ENCODE peak calls at places on chromosomes 2 and 18, in seven cellular contexts. L, K, Q, F, C, D and P are unnamed samples. For H3K4me1, the result is how much of the 10 kb centered on the place peaks cover.

GRCh38 chr2:119637371-119637770 is 41.6 kb upstream of the TMEM177 start:
- DNase-seq in C (no peak), F (no peak), K (no peak), L (no peak), D (no peak), Q (no peak), P (no peak)

GRCh38 chr2:41222593-41222992 is 770.7 kb upstream of the SLC8A1 start:
- DNase-seq in C (no peak), Q (peak), F (no peak), L (no peak), D (no peak), K (no peak), P (no peak)

GRCh38 chr18:46260016-46260878 is 156.1 kb downstream of the HAUS1 start:
- DNase-seq in Q (no peak), F (peak), D (no peak), C (no peak), L (peak), K (no peak), P (no peak)

GRCh38 chr18:47736376-47737140 is 193.9 kb downstream of the SMAD2 start:
- DNase-seq in C (no peak), F (no peak), K (no peak), L (no peak), D (no peak), Q (no peak), P (no peak)

GRCh38 chr2:95074663-95075439 is 46.8 kb downstream of the MRPS5 start:
- DNase-seq in D (peak), Q (no peak), F (no peak), C (no peak), K (no peak), L (no peak), P (no peak)

GRCh38 chr2:8502316-8502715 is 179.5 kb upstream of the ID2 start:
- DNase-seq in D (no peak), L (no peak), F (no peak), Q (no peak), K (no peak), C (no peak), P (no peak)

GRCh38 chr18:49048361-49048760 is 97.6 kb upstream of the SMAD7 start:
- DNase-seq in C (no peak), K (no peak), D (no peak), F (peak), L (peak), Q (no peak), P (no peak)

GRCh38 chr18:34292594-34292993 is 67.9 kb upstream of the NOL4 start:
- DNase-seq in D (no peak), C (no peak), F (no peak), K (no peak), L (no peak), Q (no peak), P (no peak)

GRCh38 chr2:45119038-45119437 is 109.8 kb upstream of the SIX2 start:
- DNase-seq in L (peak), Q (no peak), C (no peak), F (peak), K (no peak), D (no peak), P (no peak)

GRCh38 chr18:58580623-58581022 is 48.3 kb downstream of the ALPK2 start:
- DNase-seq in C (no peak), K (no peak), D (no peak), Q (peak), L (peak), F (peak), P (no peak)

GRCh38 chr18:23563377-23564043 is 22.8 kb downstream of the NPC1 start:
- DNase-seq in F (peak), D (peak), K (no peak), L (peak), Q (no peak), C (no peak), P (no peak)

GRCh38 chr2:85925216-85925671 is 36.5 kb upstream of the ST3GAL5 start:
- DNase-seq in L (no peak), F (no peak), D (no peak), Q (no peak), C (no peak), K (no peak), P (no peak)

GRCh38 chr2:39380525-39381150 is 56.4 kb downstream of the MAP4K3 start:
- DNase-seq in K (no peak), C (no peak), F (peak), L (peak), Q (no peak), D (no peak), P (no peak)

GRCh38 chr2:39378968-39379367 is 58.1 kb downstream of the MAP4K3 start:
- DNase-seq in K (no peak), Q (no peak), C (no peak), F (peak), L (peak), D (no peak), P (no peak)

GRCh38 chr2:39379643-39380524 is 57.2 kb downstream of the MAP4K3 start:
- DNase-seq in F (peak), D (peak), K (no peak), C (peak), Q (peak), L (peak), P (peak)

GRCh38 chr2:39375917-39376316 is 61.2 kb downstream of the MAP4K3 start:
- DNase-seq in L (no peak), F (no peak), C (no peak), K (no peak), D (no peak), Q (no peak), P (no peak)

DNA sequence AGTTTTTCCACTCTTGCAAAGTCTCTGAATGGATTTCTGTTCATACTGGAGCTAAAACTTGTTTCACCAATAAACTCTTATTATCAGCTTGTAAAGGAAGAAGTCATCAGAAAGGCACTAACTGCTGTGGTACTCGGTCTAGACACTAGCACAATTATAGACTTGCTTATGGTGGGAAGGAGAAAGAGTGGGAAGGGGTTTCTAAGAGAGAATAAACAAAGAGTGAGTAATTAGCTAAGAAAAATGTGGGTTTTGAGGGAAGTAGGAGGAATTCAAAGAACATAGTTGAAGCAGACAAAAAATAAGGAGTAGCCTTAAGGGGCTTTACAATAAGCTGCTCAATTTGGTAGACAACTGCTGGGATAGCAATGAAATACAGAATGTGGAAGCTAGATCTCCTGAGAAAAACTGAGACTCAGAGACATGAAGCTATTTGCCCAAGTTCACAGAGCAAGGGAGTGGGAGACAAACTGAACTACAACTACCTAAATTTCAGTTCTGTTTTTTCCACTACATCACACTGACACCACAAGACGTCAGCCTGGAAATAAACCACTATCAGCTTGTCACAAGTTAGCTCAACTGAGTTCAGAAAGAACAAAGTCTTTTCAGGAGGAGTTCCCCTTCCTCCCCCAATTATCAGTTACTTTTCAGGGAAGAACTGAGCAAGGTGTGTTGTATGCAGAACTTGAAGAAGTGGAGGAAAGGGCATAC is 59.7 kb downstream of the MAP4K3 start:
- DNase-seq in L (peak), F (no peak), K (no peak), D (peak), C (no peak), Q (no peak), P (peak)
- H3K4me1 ChIP-seq in L (under half), F (under half), K (under half), D (under half), C (under half), Q (under half), P (under half)

GRCh38 chr18:79964330-79965118 is at the start of gene HSBP1L1:
- DNase-seq in K (no peak), D (peak), L (no peak), F (peak), Q (peak), C (no peak), P (peak)

GRCh38 chr18:79962835-79963657 is 1.4 kb upstream of the HSBP1L1 start:
- DNase-seq in K (no peak), D (peak), F (no peak), L (no peak), Q (peak), C (no peak), P (no peak)

GRCh38 chr18:79962311-79962710 is 2.1 kb upstream of the HSBP1L1 start:
- DNase-seq in L (peak), D (no peak), C (no peak), K (no peak), F (peak), Q (no peak), P (no peak)

GRCh38 chr18:79963658-79964329 is 649 bp upstream of the HSBP1L1 start:
- DNase-seq in F (no peak), C (no peak), Q (no peak), L (no peak), D (no peak), K (no peak), P (no peak)

DNA sequence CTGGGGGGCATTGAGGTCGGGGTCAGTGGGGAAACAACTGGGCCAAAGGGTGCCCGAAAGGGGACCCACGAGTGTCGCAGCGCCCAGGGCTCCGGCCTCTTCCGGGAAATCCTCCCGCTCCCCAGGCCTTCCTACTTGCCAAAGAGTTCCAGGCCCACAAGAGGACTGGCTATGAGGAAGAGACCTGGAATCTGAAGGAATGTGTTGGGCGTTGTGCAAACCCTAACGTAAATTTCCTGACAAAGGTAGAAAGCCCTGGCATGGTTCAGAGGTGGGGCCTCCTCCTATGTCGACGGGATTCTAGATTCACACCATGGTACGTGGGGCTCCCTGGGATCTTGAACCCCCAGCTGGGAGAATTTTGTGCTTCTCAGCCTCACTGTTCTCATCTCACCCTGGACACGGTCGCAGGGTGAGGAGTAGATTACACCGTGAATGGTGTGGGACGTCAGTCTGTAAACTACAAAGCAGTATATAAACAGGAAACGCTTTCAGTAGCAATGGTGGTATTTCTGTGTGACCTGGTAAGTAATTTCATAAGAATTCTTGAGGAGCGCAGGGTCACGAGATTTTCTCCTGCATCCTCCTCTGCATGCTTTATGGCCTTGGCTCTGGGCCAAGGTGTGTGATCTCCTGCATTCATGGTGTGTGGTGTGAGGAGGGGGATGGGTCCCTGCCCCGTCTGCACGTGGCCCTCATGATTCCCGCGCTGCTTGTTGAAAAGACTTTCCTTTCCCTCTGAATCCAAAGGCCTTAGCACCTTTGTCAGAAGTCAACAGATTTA is 868 bp downstream of the HSBP1L1 start:
- DNase-seq in L (peak), K (no peak), F (peak), D (peak), Q (no peak), C (no peak), P (no peak)
- H3K27ac ChIP-seq in L (peak), K (peak), F (peak), D (peak), Q (no peak), C (no peak), P (no peak)

DNA sequence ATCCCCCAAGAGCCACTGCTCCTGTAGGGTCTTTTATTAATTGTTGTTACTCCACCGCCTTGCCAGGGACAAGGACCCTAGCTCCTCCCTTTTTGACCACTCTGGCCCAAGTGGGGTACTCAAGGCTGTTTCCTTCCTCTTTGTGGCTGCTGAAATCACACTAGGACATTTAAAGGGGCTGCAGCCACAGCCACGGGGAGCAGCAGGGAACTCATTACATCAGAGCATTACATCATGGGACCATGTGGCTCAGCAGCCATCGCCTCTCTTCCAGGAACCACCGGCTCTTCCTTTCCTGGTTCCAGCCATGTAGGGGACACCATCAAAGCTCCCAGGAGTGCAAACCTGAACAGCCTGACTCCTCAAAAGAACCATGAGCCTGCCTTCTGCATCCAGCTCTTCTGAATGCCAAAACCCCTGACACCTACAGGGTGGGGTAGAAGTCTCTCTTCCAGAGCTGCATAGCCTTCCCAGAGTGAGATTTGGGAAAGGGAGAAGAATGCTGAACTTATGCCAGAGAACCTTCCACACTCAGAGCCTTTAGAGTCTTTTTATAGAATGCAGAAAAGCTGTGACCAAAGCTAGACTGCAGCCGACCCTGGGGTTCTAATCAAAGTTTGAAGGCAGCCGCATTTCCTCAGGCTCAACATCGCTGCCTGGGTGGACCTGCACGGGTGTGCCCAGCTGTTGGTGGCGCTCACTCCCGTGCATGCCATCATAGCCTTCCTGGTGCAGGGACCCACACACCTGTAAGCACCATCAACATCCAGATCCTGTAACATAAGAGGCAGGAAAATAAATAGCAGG is 121.7 kb downstream of the KLHL29 start:
- DNase-seq in D (no peak), C (no peak), K (no peak), L (no peak), Q (no peak), F (no peak), P (no peak)
- H3K4me1 ChIP-seq in D (under half), C (under half), K (under half), L (under half), Q (under half), F (under half), P (under half)

GRCh38 chr2:237648016-237648381 is 20.6 kb downstream of the LRRFIP1 start:
- DNase-seq in D (no peak), K (no peak), L (no peak), Q (no peak), C (no peak), F (no peak), P (no peak)

GRCh38 chr2:237650455-237650850 is 23.1 kb downstream of the LRRFIP1 start:
- DNase-seq in L (no peak), C (no peak), Q (no peak), K (no peak), F (no peak), D (no peak), P (no peak)

GRCh38 chr2:237645261-237645660 is 17.9 kb downstream of the LRRFIP1 start:
- DNase-seq in L (no peak), Q (no peak), F (no peak), C (no peak), D (no peak), K (no peak), P (no peak)

GRCh38 chr2:237649541-237650454 is 22.4 kb downstream of the LRRFIP1 start:
- DNase-seq in Q (no peak), L (no peak), C (no peak), D (no peak), K (no peak), F (no peak), P (no peak)

DNA sequence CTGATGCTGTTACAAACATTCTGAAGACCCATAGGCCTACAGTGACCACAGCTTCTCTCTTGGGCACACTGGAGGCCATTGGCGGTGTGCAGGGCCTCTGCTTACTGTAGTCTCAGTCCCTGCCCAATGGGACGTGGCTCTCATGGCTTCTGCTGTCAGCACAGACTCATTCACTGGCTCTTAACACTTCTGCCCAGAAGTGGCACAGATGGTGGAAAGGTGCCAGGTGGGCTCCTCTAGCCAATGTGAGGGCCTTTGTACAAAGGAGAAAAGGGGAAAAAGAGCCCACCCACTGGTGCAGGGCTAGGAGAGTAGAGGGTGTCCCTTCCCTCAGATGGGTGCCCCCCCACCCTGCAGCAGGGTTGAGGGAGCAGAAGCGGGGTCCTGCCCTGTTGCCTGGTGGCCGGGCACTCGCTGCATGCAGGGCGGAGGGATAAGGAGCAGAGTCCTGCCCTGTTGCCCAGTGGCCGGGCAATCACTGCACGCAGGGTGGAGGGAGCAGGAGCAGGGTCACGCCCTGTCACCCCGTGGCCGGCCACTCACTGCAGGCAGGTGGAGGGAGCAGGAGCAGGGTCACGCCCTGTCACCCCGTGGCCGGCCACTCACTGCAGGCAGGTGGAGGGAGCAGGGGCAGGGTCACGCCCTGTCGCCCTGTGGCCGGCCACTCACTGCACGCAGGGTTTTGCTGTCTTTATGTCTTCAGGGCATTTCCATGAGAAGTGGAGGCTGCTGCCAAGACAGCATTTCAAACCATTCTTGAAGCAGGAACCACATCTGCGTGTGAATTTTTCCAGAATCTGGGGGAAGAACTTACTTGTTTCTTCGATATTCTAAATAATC is 20.0 kb downstream of the LRRFIP1 start:
- DNase-seq in K (no peak), C (no peak), Q (no peak), F (no peak), D (no peak), L (no peak), P (no peak)
- H3K27ac ChIP-seq in K (no peak), C (no peak), Q (no peak), F (no peak), D (no peak), L (no peak), P (no peak)

GRCh38 chr2:181784556-181784955 is 104.2 kb upstream of the NEUROD1 start:
- DNase-seq in D (no peak), L (peak), K (no peak), C (no peak), F (peak), Q (no peak), P (no peak)

GRCh38 chr2:181782630-181783029 is 102.3 kb upstream of the NEUROD1 start:
- DNase-seq in D (no peak), Q (no peak), C (no peak), K (no peak), L (no peak), F (no peak), P (no peak)

GRCh38 chr2:181786371-181787228 is 104.9 kb upstream of the ITPRID2 start:
- DNase-seq in Q (no peak), C (no peak), K (no peak), F (no peak), D (no peak), L (no peak), P (no peak)

GRCh38 chr2:181787310-181788048 is 104.1 kb upstream of the ITPRID2 start:
- DNase-seq in L (no peak), Q (no peak), F (no peak), D (peak), K (no peak), C (no peak), P (no peak)

GRCh38 chr2:181785677-181786344 is 105.5 kb upstream of the NEUROD1 start:
- DNase-seq in K (no peak), C (no peak), D (no peak), Q (no peak), L (peak), F (peak), P (no peak)
- H3K4me1 ChIP-seq in K (under half), C (under half), D (under half), Q (under half), L (under half), F (under half), P (under half)

GRCh38 chr2:222751238-222751637 is 79.8 kb downstream of the MOGAT1 start:
- DNase-seq in L (no peak), D (no peak), K (no peak), F (no peak), Q (no peak), C (no peak), P (no peak)

GRCh38 chr2:222750533-222750932 is 79.1 kb downstream of the MOGAT1 start:
- DNase-seq in D (no peak), K (no peak), L (no peak), C (no peak), Q (no peak), F (no peak), P (no peak)

GRCh38 chr2:222743263-222743865 is 71.9 kb downstream of the MOGAT1 start:
- DNase-seq in D (no peak), L (no peak), F (no peak), Q (no peak), C (no peak), K (no peak), P (no peak)

GRCh38 chr2:222747526-222748160 is 76.2 kb downstream of the MOGAT1 start:
- DNase-seq in C (no peak), F (no peak), D (peak), Q (peak), L (no peak), K (no peak), P (no peak)

DNA sequence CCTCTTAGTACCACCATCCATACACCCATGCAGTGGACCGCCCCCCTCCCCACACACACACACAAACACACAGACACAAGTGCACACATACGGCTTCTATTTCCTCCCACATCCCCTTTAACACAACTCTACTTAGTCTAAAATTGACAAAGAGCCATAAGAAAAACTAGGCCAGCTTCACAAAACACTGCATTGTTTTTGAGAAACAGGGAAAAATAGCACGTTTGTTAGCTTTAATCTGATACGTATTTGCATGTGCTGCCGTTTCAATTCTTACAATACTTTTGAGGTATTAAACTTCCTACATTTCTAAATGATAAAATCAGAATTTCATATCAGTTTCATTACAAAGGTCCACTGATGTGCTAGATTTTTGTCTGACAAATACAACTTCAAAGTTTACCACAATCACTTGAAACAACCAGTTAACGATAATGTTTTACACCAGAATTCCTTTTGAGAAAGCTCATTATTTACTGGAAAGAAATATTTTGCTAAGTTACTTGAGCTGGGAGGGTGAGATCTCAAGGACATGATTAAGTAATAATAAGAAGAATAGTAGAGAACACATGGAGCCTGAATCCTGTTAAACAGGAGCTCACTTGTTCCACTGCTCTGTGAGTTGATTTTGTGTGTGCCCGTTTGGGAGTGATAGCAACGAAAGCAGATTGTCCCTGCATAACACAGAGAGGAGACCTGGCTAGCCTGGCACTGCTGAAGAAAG is 74.5 kb downstream of the MOGAT1 start:
- DNase-seq in D (no peak), C (no peak), Q (no peak), K (no peak), L (peak), F (no peak), P (no peak)
- H3K27ac ChIP-seq in D (no peak), C (no peak), Q (no peak), K (no peak), L (no peak), F (no peak), P (no peak)